ENCODE peak calls at places on chromosome 4, in four cellular contexts. V, Z, X and F are unnamed samples.

GRCh38 chr4:168183717-168184571 is 91.6 kb downstream of the ANXA10 start:
- DNase-seq in Z (peak; percentile 42), V (no peak), X (peak; percentile 39), F (peak; percentile 69)

GRCh38 chr4:5912614-5913019 is 19.7 kb upstream of the CRMP1 start:
- DNase-seq in X (no peak), V (no peak), Z (no peak), F (no peak)

GRCh38 chr4:1011022-1011694 is at the start of gene FGFRL1:
- DNase-seq in Z (peak; percentile 97), X (peak; percentile 85), V (peak; percentile 88), F (peak; percentile 87)

GRCh38 chr4:6372649-6373525 is 99.5 kb downstream of the PPP2R2C start:
- DNase-seq in Z (peak; percentile 45), V (no peak), X (peak; percentile 20), F (peak; percentile 60)

GRCh38 chr4:182144621-182145359 is 98.4 kb upstream of the TENM3 start:
- DNase-seq in Z (peak; percentile 64), V (no peak), X (no peak), F (no peak)

GRCh38 chr4:15238720-15239119 is 189.1 kb upstream of the C1QTNF7 start:
- DNase-seq in V (no peak), Z (peak; percentile 60), X (peak; percentile 30), F (peak; percentile 80)

GRCh38 chr4:8581094-8581861 is 1.1 kb downstream of the GPR78 start:
- DNase-seq in X (no peak), Z (no peak), V (no peak), F (no peak)

GRCh38 chr4:155967098-155967497 is 13.4 kb upstream of the CTSO start:
- DNase-seq in X (peak; percentile 64), V (no peak), Z (no peak), F (peak; percentile 33)

GRCh38 chr4:163540977-163541376 is 46.5 kb downstream of the TMA16 start:
- DNase-seq in V (peak; percentile 22), Z (no peak), X (peak; percentile 92), F (peak; percentile 84)

GRCh38 chr4:6071191-6071958 is 53.1 kb upstream of the C4orf50 start:
- DNase-seq in X (no peak), Z (no peak), V (no peak), F (no peak)

GRCh38 chr4:34181311-34181808 is 2063.0 kb downstream of the ARAP2 start:
- DNase-seq in Z (no peak), V (no peak), X (peak; percentile 90), F (peak; percentile 90)

GRCh38 chr4:48939785-48940184 is 33.2 kb upstream of the OCIAD2 start:
- DNase-seq in V (no peak), Z (no peak), X (peak; percentile 94), F (peak; percentile 88)

GRCh38 chr4:188031751-188032150 is 36.2 kb downstream of the ZFP42 start:
- DNase-seq in V (no peak), X (no peak), Z (no peak), F (no peak)

GRCh38 chr4:127783026-127783769 is 1.1 kb downstream of the HSPA4L start:
- DNase-seq in X (peak; percentile 86), V (peak; percentile 70), Z (peak; percentile 13), F (peak; percentile 62)

DNA sequence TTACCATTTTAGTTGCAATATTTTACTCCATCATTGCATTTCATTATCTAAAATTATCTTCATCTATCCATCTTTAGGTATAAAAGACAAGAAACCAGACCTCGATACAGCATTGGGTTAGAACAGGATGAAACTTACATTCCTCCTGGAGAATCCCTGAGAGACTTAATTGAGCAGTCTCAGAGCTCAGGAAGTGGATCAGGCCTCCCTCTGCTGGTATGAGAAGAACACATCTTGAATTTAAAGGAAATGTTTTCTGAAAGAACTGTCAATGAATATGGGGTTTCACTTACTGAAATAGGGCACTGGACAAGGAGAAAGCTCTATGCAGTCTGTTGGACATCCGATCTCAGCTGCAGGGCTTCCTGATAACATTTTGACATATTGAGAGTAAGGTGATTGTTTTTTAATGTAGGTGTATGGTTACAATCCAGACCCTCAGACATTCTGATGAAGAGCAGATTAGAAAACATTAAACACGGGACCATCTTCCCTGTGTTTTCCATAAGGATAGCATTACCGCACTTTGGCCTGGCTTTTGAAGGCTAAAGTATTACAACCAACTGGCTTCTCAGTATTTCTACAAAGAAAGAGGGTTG is 367.2 kb downstream of the BMPR1B start:
- DNase-seq in X (peak; percentile 65), Z (peak; percentile 72), V (no peak), F (peak; percentile 89)
- TF ChIP-seq CTCF in X (peak; percentile 59), Z (peak; percentile 68), V (peak; percentile 41), F (peak; percentile 82)

GRCh38 chr4:180668732-180669131 is 1574.5 kb upstream of the TENM3 start:
- DNase-seq in Z (no peak), V (no peak), X (no peak), F (no peak)

GRCh38 chr4:180665994-180666818 is 1577.0 kb upstream of the TENM3 start:
- DNase-seq in X (peak; percentile 65), Z (peak; percentile 84), V (no peak), F (peak; percentile 72)

GRCh38 chr4:180669637-180670036 is 1573.6 kb upstream of the TENM3 start:
- DNase-seq in X (peak; percentile 96), Z (no peak), V (no peak), F (peak; percentile 73)

GRCh38 chr4:180665481-180665880 is 1577.7 kb upstream of the TENM3 start:
- DNase-seq in Z (no peak), X (peak; percentile 3), V (no peak), F (no peak)

GRCh38 chr4:180664766-180665368 is 1578.3 kb upstream of the TENM3 start:
- DNase-seq in V (peak; percentile 72), Z (peak; percentile 89), X (peak; percentile 82), F (peak; percentile 96)
- TF ChIP-seq CTCF in V (peak; percentile 41), Z (peak; percentile 80), X (peak; percentile 72), F (peak; percentile 81)

GRCh38 chr4:69060651-69061308 is 35.5 kb upstream of the UGT2B7 start:
- DNase-seq in V (no peak), Z (no peak), X (no peak), F (peak; percentile 50)
- TF ChIP-seq CTCF in V (no peak), Z (no peak), X (no peak), F (peak; percentile 44)

DNA sequence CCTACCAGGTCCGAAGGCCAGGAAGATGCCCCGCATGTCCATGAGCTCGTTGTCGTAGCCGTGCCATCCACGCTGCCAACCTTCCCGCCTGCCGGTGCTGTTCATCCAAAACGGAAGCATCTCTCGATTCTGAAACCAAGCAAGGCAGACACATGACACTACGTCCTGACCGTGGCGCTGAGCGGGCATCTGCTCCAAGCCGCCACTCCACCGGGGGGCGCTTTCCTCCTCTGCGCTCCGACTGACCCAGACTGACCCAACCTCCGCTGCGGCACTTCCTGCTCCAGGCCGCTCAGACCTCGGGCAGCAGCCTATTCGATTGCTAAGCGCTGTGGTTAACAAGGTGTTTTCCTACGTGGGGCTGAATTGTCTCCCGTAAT is 120.4 kb downstream of the ENPP6 start:
- DNase-seq in V (peak; percentile 31), X (no peak), Z (no peak), F (no peak)
- TF ChIP-seq CTCF in V (no peak), X (peak; percentile 31), Z (peak; percentile 7), F (no peak)

GRCh38 chr4:54840992-54841768 is 183.4 kb downstream of the KIT start:
- DNase-seq in V (no peak), X (no peak), Z (peak; percentile 29), F (peak; percentile 26)
- TF ChIP-seq CTCF in V (no peak), X (peak; percentile 30), Z (no peak), F (peak; percentile 25)